ENCODE peak calls at places on chromosomes 6 and 20, in six cellular contexts. N, P, J, U, H and M are unnamed samples.

GRCh38 chr20:47610247-47610944 is 108.7 kb downstream of the NCOA3 start:
- DNase-seq in H (no peak), J (no peak), U (peak), N (no peak), P (no peak), M (no peak)

GRCh38 chr6:159982726-159983506 is 14.0 kb downstream of the IGF2R start:
- DNase-seq in U (peak), J (no peak), P (no peak), H (no peak), N (no peak), M (no peak)

GRCh38 chr20:50915424-50915823 is 15.8 kb downstream of the ADNP start:
- DNase-seq in P (no peak), H (no peak), U (peak), N (no peak), J (no peak), M (no peak)

GRCh38 chr6:140174509-140174908 is 800.1 kb upstream of the CITED2 start:
- DNase-seq in U (peak), N (no peak), P (no peak), J (no peak), H (no peak), M (no peak)

GRCh38 chr6:30915591-30915946 is 1.5 kb downstream of the VARS2 start:
- DNase-seq in N (peak), H (no peak), U (peak), P (peak), J (peak), M (peak)

GRCh38 chr6:90333928-90334327 is 37.3 kb upstream of the BACH2 start:
- DNase-seq in P (no peak), U (no peak), H (no peak), N (no peak), J (no peak), M (no peak)

GRCh38 chr6:8375916-8376315 is 59.4 kb downstream of the SLC35B3 start:
- DNase-seq in H (no peak), J (no peak), P (no peak), U (no peak), N (no peak), M (no peak)

GRCh38 chr6:33814663-33814985 is 10.8 kb upstream of the MLN start:
- DNase-seq in H (peak), N (no peak), U (no peak), J (no peak), P (no peak), M (no peak)

GRCh38 chr6:19127085-19127484 is 710.1 kb upstream of the ID4 start:
- DNase-seq in N (no peak), P (no peak), U (no peak), J (no peak), H (no peak), M (no peak)

GRCh38 chr20:41956316-41957050 is 338.3 kb upstream of the CHD6 start:
- DNase-seq in N (no peak), P (peak), J (no peak), U (no peak), H (no peak), M (no peak)

GRCh38 chr6:82862543-82862942 is 203.1 kb downstream of the UBE3D start:
- DNase-seq in H (no peak), P (no peak), J (no peak), U (peak), N (no peak), M (no peak)

GRCh38 chr6:166997768-166998255 is 1.4 kb upstream of the CEP43 start:
- DNase-seq in U (peak), H (peak), J (no peak), N (no peak), P (peak), M (no peak)

GRCh38 chr20:35055445-35056276 is 36.9 kb downstream of the TRPC4AP start:
- DNase-seq in J (no peak), H (no peak), U (peak), N (no peak), P (no peak), M (no peak)

GRCh38 chr20:21206571-21206970 is 80.7 kb downstream of the KIZ start:
- DNase-seq in J (no peak), N (no peak), H (no peak), U (no peak), P (no peak), M (no peak)

GRCh38 chr6:5584072-5584471 is 322.8 kb downstream of the FARS2 start:
- DNase-seq in P (no peak), U (peak), H (no peak), J (no peak), N (no peak), M (no peak)

GRCh38 chr6:37965964-37966676 is 146.6 kb downstream of the ZFAND3 start:
- DNase-seq in J (no peak), N (no peak), P (peak), H (no peak), U (peak), M (peak)

GRCh38 chr20:5920581-5920980 is 29.8 kb downstream of the TRMT6 start:
- DNase-seq in N (no peak), H (no peak), J (no peak), U (no peak), P (no peak), M (no peak)

GRCh38 chr20:40489886-40490285 is 199.2 kb downstream of the MAFB start:
- DNase-seq in U (peak), H (no peak), N (no peak), P (no peak), J (no peak), M (no peak)

GRCh38 chr6:52663120-52663934 is 7.6 kb upstream of the TMEM14A start:
- DNase-seq in N (peak), P (peak), U (peak), H (no peak), J (peak), M (peak)